ENCODE peak calls at places on chromosomes 1 and 21, in six cellular contexts. L, V, G, E, N and F are unnamed samples.

GRCh38 chr1:167836197-167836596 is 77.7 kb downstream of the ADCY10 start:
- DNase-seq in L (no peak), V (no peak), G (peak; percentile 30), E (no peak), N (no peak), F (no peak)

GRCh38 chr1:3119061-3119460 is 50.1 kb downstream of the PRDM16 start:
- DNase-seq in L (no peak), V (no peak), G (no peak), E (no peak), N (no peak), F (no peak)

GRCh38 chr1:177302365-177303044 is 131.7 kb downstream of the BRINP2 start:
- DNase-seq in L (no peak), V (no peak), G (no peak), E (no peak), N (no peak), F (no peak)

GRCh38 chr1:46432781-46433327 is 38.7 kb downstream of the FAAH start:
- DNase-seq in L (no peak), V (no peak), G (no peak), E (no peak), N (no peak), F (no peak)

GRCh38 chr1:157198619-157199420 is 60.6 kb upstream of the ETV3 start:
- DNase-seq in L (no peak), V (no peak), G (peak; percentile 67), E (no peak), N (no peak), F (no peak)

GRCh38 chr1:177012342-177012741 is 152.2 kb downstream of the ASTN1 start:
- DNase-seq in L (no peak), V (no peak), G (no peak), E (no peak), N (no peak), F (no peak)

GRCh38 chr1:70459502-70460225 is 48.6 kb downstream of the CTH start:
- DNase-seq in L (peak; percentile 20), V (peak; percentile 62), G (peak; percentile 37), E (no peak), N (no peak), F (no peak)

GRCh38 chr21:31909772-31910470 is 37.1 kb downstream of the HUNK start:
- DNase-seq in L (no peak), V (no peak), G (no peak), E (no peak), N (no peak), F (no peak)

GRCh38 chr1:228902781-228903572 is 167.7 kb downstream of the RHOU start:
- DNase-seq in L (peak; percentile 99), V (peak; percentile 96), G (no peak), E (no peak), N (peak; percentile 22), F (no peak)

GRCh38 chr21:45460011-45460565 is 55.1 kb downstream of the COL18A1 start:
- DNase-seq in L (no peak), V (peak; percentile 24), G (no peak), E (no peak), N (no peak), F (no peak)

GRCh38 chr21:43900690-43901089 is 35.7 kb downstream of the AGPAT3 start:
- DNase-seq in L (no peak), V (no peak), G (no peak), E (no peak), N (no peak), F (no peak)

DNA sequence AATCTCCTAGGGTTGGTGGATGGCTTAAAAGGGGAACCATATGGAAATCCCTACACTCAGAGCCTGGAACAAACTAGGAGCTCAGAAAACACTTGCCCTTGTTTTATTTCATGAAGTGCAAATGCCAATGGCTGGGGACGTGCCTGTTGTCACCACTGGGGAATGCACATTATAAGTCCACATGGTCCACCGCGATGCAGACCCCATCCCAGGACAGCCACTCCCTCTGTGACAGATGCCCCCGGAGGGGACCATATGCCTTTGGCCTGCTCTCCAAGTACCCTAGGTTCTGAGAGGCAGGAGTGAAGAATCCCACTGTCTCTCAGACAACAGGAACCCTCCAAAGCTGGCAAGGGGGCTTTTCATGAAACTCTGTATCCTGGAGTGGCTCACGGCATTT is 42.3 kb downstream of the LRP8 start:
- DNase-seq in L (no peak), V (no peak), G (no peak), E (no peak), N (no peak), F (no peak)
- H3K14ac ChIP-seq in L (no peak overlapping the region), V (no peak overlapping the region), G (no peak overlapping the region), E (no peak overlapping the region), N (no peak overlapping the region), F (no peak overlapping the region)

GRCh38 chr1:10768552-10768951 is 27.9 kb downstream of the CASZ1 start:
- DNase-seq in L (no peak), V (no peak), G (no peak), E (no peak), N (no peak), F (no peak)
- H3K14ac ChIP-seq in L (no peak overlapping the region), V (no peak overlapping the region), G (no peak overlapping the region), E (no peak overlapping the region), N (no peak overlapping the region), F (no peak overlapping the region)

DNA sequence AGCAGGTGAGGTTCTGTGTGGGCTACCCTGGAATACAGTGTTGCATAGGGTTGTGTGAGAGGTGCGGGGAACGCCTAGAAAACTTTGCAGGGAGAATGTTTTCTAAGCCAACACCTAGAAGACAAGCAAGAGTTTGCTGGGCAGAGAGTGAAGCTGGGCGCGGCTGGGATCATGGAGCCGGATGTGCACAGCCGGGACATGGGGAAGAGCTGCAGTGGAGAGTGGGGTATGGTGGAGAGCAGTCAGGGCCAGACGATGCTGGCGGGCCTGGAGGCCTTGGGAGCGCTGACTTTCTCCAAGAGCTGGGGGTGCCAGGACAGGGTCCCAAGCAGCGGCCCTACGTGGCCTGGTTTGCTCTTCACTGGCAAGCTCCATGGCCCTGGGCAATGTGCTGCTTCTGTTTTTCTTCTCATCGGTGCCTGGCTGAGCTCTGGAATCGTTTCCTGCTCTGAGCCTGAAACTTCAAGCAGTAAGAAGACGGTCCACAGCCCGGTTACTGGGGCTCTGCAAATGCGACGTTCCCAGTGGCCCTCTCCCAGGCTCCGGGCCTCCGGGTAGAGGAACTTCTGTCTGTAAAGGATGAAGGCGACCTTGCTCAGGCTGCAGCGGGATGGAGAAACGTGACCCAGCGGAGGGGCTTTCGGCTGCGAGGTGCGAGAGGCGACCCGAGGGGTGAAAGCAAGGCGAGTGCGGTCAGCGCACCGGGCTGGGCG is 51.9 kb upstream of the CD34 start:
- DNase-seq in L (no peak), V (no peak), G (no peak), E (no peak), N (no peak), F (no peak)
- H3K14ac ChIP-seq in L (peak overlapping the region; percentile 88), V (peak overlapping the region; percentile 46), G (peak overlapping the region; percentile 69), E (peak overlapping the region; percentile 96), N (no peak overlapping the region), F (peak overlapping the region; percentile 79)

DNA sequence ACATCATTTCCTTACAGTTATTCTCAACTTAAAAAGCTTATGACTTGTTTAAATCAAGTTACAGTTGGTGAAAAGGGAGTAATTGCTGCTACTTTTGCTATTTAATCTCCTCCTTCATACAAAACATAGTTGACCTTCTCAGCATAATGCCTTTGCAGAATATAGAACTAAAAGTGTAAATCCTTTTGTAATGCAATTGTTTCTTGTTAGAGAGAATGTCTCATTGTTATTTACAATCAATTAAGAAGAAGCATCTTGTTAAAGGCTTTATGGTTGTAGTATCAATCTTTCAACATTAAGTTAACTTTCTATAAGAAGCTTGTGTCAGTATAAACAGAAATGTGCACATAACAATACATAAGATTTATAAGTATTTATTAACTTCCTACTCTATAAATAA is 360.7 kb downstream of the BRINP3 start:
- DNase-seq in L (no peak), V (no peak), G (no peak), E (no peak), N (no peak), F (no peak)
- H3K14ac ChIP-seq in L (no peak overlapping the region), V (no peak overlapping the region), G (no peak overlapping the region), E (no peak overlapping the region), N (no peak overlapping the region), F (no peak overlapping the region)

GRCh38 chr1:56803561-56804156 is 15.5 kb downstream of the FYB2 start:
- DNase-seq in L (peak; percentile 10), V (peak; percentile 34), G (peak; percentile 66), E (peak; percentile 70), N (peak; percentile 68), F (peak; percentile 56)
- H3K14ac ChIP-seq in L (no peak overlapping the region), V (no peak overlapping the region), G (no peak overlapping the region), E (no peak overlapping the region), N (no peak overlapping the region), F (no peak overlapping the region)

GRCh38 chr1:56563568-56563967 is 15.8 kb downstream of the PLPP3 start:
- DNase-seq in L (no peak), V (no peak), G (no peak), E (no peak), N (no peak), F (no peak)
- H3K14ac ChIP-seq in L (no peak overlapping the region), V (no peak overlapping the region), G (no peak overlapping the region), E (no peak overlapping the region), N (no peak overlapping the region), F (no peak overlapping the region)

GRCh38 chr1:115898020-115898419 is 57.1 kb upstream of the NHLH2 start:
- DNase-seq in L (no peak), V (no peak), G (no peak), E (no peak), N (no peak), F (no peak)
- H3K14ac ChIP-seq in L (no peak overlapping the region), V (no peak overlapping the region), G (no peak overlapping the region), E (no peak overlapping the region), N (no peak overlapping the region), F (no peak overlapping the region)